ENCODE peak calls at places on chromosome 17, in eight cellular contexts. U is ovary; P is body of pancreas; I is CD8-positive, alpha-beta memory T cell; H is adipocyte; M is GM23338; K is small intestine; S is tibial artery. V is an unnamed sample.

GRCh38 chr17:77881545-77881944 is 77.0 kb upstream of the TNRC6C start:
- DNase-seq in U (no peak), P (peak; percentile 79), I (peak; percentile 79), H (peak; percentile 65), M (no peak), K (peak; percentile 57), S (peak; percentile 87), V (peak; percentile 75)

GRCh38 chr17:78641243-78641642 is 64.0 kb upstream of the DNAH17 start:
- DNase-seq in U (no peak), P (no peak), I (no peak), H (no peak), M (no peak), K (no peak), S (no peak), V (no peak)

GRCh38 chr17:50659220-50659619 is 24.5 kb downstream of the ABCC3 start:
- DNase-seq in U (no peak), P (no peak), I (no peak), H (no peak), M (peak; percentile 44), K (no peak), S (no peak), V (peak; percentile 81)

GRCh38 chr17:1259910-1260389 is 10.3 kb upstream of the BHLHA9 start:
- DNase-seq in U (no peak), P (no peak), I (no peak), H (peak; percentile 60), M (no peak), K (peak; percentile 29), S (no peak), V (peak; percentile 78)

GRCh38 chr17:19762515-19762961 is 14.4 kb upstream of the ALDH3A1 start:
- DNase-seq in U (peak; percentile 75), P (peak; percentile 56), I (peak; percentile 21), H (peak; percentile 88), M (peak; percentile 92), K (peak; percentile 53), S (peak; percentile 61), V (peak; percentile 93)

GRCh38 chr17:58535431-58535830 is 21.0 kb upstream of the MTMR4 start:
- DNase-seq in U (no peak), P (no peak), I (no peak), H (no peak), M (no peak), K (peak; percentile 53), S (no peak), V (no peak)

GRCh38 chr17:63622571-63623390 is 564 bp downstream of the MAP3K3 start:
- DNase-seq in U (peak; percentile 43), P (peak; percentile 78), I (peak; percentile 56), H (peak; percentile 81), M (peak; percentile 72), K (peak; percentile 70), S (peak; percentile 70), V (peak; percentile 86)

GRCh38 chr17:4858880-4859260 is 25.7 kb downstream of the MINK1 start:
- DNase-seq in U (no peak), P (peak; percentile 71), I (no peak), H (no peak), M (peak; percentile 40), K (no peak), S (no peak), V (peak; percentile 80)

GRCh38 chr17:61310611-61311010 is 89.0 kb upstream of the TBX2 start:
- DNase-seq in U (no peak), P (no peak), I (no peak), H (no peak), M (no peak), K (no peak), S (no peak), V (no peak)

GRCh38 chr17:73985466-73986015 is 217.9 kb upstream of the RPL38 start:
- DNase-seq in U (no peak), P (no peak), I (no peak), H (no peak), M (no peak), K (no peak), S (no peak), V (no peak)

GRCh38 chr17:29592850-29593545 is at the start of gene ANKRD13B:
- DNase-seq in U (peak; percentile 49), P (no peak), I (no peak), H (peak; percentile 66), M (peak; percentile 83), K (no peak), S (peak; percentile 55), V (peak; percentile 85)

GRCh38 chr17:76560877-76561221 is 21.0 kb downstream of the PRCD start:
- DNase-seq in U (no peak), P (no peak), I (no peak), H (no peak), M (no peak), K (no peak), S (no peak), V (no peak)

GRCh38 chr17:76561799-76562268 is 22.0 kb downstream of the PRCD start:
- DNase-seq in U (no peak), P (peak; percentile 20), I (no peak), H (peak; percentile 49), M (no peak), K (no peak), S (no peak), V (no peak)

GRCh38 chr17:76562734-76563148 is 22.9 kb downstream of the PRCD start:
- DNase-seq in U (peak; percentile 73), P (no peak), I (no peak), H (peak; percentile 73), M (no peak), K (no peak), S (no peak), V (no peak)

GRCh38 chr17:76560036-76560876 is 20.4 kb downstream of the PRCD start:
- DNase-seq in U (no peak), P (no peak), I (no peak), H (no peak), M (no peak), K (no peak), S (no peak), V (no peak)

DNA sequence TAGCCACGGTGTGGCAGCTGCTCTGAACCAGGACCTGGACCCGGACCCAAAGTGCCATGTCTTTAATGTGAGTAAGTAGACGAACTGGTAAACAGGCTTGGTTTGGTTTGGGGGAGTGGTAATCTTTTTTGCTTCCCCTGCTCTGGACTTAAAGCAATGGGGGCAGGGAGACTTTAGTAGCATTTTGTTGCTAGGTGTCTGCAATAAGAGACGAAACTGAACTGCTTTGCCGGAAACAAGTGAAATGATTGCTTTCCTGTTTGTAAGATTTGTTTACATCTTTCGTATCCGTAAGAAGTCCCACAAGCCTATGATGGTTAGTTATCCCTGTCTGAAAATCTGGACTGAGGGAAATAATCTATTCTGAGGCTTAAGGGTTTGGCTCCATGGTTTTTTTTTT is 21.5 kb downstream of the PRCD start:
- DNase-seq in U (no peak), P (no peak), I (peak; percentile 11), H (no peak), M (no peak), K (peak; percentile 30), S (no peak), V (no peak)
- H3K4me3 ChIP-seq in U (no peak overlapping the region), P (no peak overlapping the region), I (peak overlapping the region; percentile 53), H (peak overlapping the region; percentile 59), M (peak overlapping the region; percentile 97), K (peak overlapping the region; percentile 14), S (no peak overlapping the region), V (no peak overlapping the region)

DNA sequence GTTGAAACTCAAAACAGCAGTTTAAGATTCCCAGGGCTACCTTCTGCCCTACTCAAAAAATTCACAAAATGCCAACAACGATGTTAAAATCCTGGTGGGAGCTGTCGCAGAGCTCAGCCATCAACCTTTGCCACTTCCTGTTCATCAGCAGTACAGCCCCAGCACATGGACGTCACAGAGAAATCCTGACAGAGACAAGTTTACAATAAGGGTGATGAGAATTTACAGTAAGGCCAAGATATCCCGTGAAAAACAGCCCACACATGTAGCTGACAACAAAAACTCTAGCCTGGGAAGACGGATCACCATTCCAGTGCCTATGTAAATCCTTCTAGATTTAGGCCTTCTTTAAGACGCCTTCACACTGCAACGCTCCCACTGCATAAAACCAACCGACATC is 18.8 kb downstream of the USP22 start:
- DNase-seq in U (no peak), P (no peak), I (no peak), H (no peak), M (no peak), K (no peak), S (no peak), V (peak; percentile 2)
- H3K36me3 ChIP-seq in U (no peaks in the 10 kb centered on the region), P (peaks cover 29% of the 10 kb centered on the region), I (peaks cover 38% of the 10 kb centered on the region), H (peaks cover 78% of the 10 kb centered on the region), M (peaks cover 74% of the 10 kb centered on the region), K (peaks cover 24% of the 10 kb centered on the region), S (peaks cover 54% of the 10 kb centered on the region), V (peaks cover 69% of the 10 kb centered on the region)

GRCh38 chr17:38898812-38899348 is 26.5 kb upstream of the LASP1NB start:
- DNase-seq in U (no peak), P (peak; percentile 42), I (peak; percentile 73), H (no peak), M (no peak), K (peak; percentile 87), S (no peak), V (no peak)

GRCh38 chr17:38896373-38896954 is 26.6 kb downstream of the LASP1 start:
- DNase-seq in U (no peak), P (no peak), I (no peak), H (no peak), M (peak; percentile 63), K (no peak), S (no peak), V (peak; percentile 83)

GRCh38 chr17:38898291-38898679 is 27.1 kb upstream of the LASP1NB start:
- DNase-seq in U (no peak), P (no peak), I (no peak), H (no peak), M (no peak), K (peak; percentile 92), S (no peak), V (no peak)

GRCh38 chr17:38897176-38897575 is 27.3 kb downstream of the LASP1 start:
- DNase-seq in U (peak; percentile 39), P (peak; percentile 66), I (no peak), H (no peak), M (no peak), K (peak; percentile 78), S (peak; percentile 59), V (no peak)

DNA sequence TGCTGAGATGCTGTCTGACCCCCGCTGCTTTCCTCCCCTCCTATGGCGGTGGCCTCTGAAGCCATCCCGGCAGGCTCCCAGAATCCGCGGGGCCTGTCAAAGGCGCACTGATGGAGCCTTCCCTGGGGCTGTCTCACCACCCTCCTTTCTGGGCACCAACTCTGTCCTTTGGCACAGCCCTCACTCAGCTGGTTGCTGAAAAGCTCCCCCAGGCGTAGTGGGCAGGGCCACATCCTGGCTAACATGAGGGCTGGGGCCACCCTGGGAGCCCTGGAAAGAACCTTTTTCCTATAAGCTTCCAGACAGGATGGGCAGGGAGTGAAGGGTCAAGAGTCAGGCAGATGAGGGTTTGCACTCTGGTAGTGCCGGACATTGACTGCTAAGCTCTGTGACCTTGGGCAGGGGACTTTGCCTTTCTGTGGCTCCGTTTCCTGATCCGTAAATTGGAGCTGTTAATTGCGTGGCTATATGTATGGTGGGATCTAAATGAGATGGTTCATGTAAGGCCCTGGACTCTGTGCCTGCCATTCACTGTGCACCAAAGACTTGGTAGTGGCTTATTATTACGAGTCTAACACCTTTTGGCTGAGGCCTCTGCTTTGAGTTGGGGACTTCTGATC is 27.6 kb upstream of the LASP1NB start:
- DNase-seq in U (no peak), P (no peak), I (no peak), H (no peak), M (no peak), K (peak; percentile 74), S (no peak), V (no peak)
- H3K4me3 ChIP-seq in U (no peak overlapping the region), P (no peak overlapping the region), I (peak overlapping the region; percentile 60), H (no peak overlapping the region), M (no peak overlapping the region), K (no peak overlapping the region), S (no peak overlapping the region), V (no peak overlapping the region)

GRCh38 chr17:10046259-10046658 is 141.2 kb upstream of the RCVRN start:
- DNase-seq in U (no peak), P (no peak), I (no peak), H (no peak), M (no peak), K (no peak), S (no peak), V (no peak)
- H3K36me3 ChIP-seq in U (no peaks in the 10 kb centered on the region), P (no peaks in the 10 kb centered on the region), I (no peaks in the 10 kb centered on the region), H (no peaks in the 10 kb centered on the region), M (no peaks in the 10 kb centered on the region), K (no peaks in the 10 kb centered on the region), S (no peaks in the 10 kb centered on the region), V (no peaks in the 10 kb centered on the region)